ENCODE peak calls at places on chromosome 11, in four cellular contexts. O is Peyer's patch, Q is A549, H is transverse colon. E is an unnamed sample.

GRCh38 chr11:27698872-27699241 is 1.4 kb downstream of the BDNF start:
- DNase-seq in O (peak; percentile 78), Q (peak; percentile 88), H (peak; percentile 66), E (peak; percentile 85)

GRCh38 chr11:7657306-7658025 is 15.8 kb downstream of the CYB5R2 start:
- DNase-seq in O (peak; percentile 67), Q (peak; percentile 49), H (peak; percentile 64), E (peak; percentile 51)

GRCh38 chr11:76632492-76632891 is 38.1 kb downstream of the LRRC32 start:
- DNase-seq in O (no peak), Q (no peak), H (no peak), E (no peak)

GRCh38 chr11:108967571-108967970 is 302.7 kb downstream of the DDX10 start:
- DNase-seq in O (no peak), Q (no peak), H (no peak), E (no peak)

GRCh38 chr11:63237413-63237812 is 6.0 kb downstream of the SLC22A25 start:
- DNase-seq in O (no peak), Q (no peak), H (no peak), E (no peak)

GRCh38 chr11:116696381-116696941 is 76.3 kb downstream of the BUD13 start:
- DNase-seq in O (peak; percentile 26), Q (no peak), H (no peak), E (no peak)

GRCh38 chr11:87722756-87723599 is 452.3 kb downstream of the RAB38 start:
- DNase-seq in O (no peak), Q (no peak), H (peak; percentile 40), E (no peak)

GRCh38 chr11:71192629-71193028 is 59.7 kb downstream of the SHANK2 start:
- DNase-seq in O (no peak), Q (no peak), H (no peak), E (no peak)

GRCh38 chr11:2681408-2682145 is 18.2 kb downstream of the KCNQ1OT1 start:
- DNase-seq in O (peak; percentile 20), Q (no peak), H (no peak), E (no peak)

GRCh38 chr11:114088836-114089235 is 29.3 kb downstream of the ZBTB16 start:
- DNase-seq in O (no peak), Q (no peak), H (no peak), E (no peak)

GRCh38 chr11:16745950-16746349 is 7.5 kb downstream of the C11orf58 start:
- DNase-seq in O (no peak), Q (no peak), H (no peak), E (no peak)

GRCh38 chr11:78379039-78379670 is 38.5 kb downstream of the GAB2 start:
- DNase-seq in O (no peak), Q (no peak), H (no peak), E (no peak)

GRCh38 chr11:1573077-1573846 is 1.2 kb upstream of the DUSP8 start:
- DNase-seq in O (peak; percentile 80), Q (no peak), H (peak; percentile 71), E (peak; percentile 51)

GRCh38 chr11:48154162-48154561 is 62.4 kb upstream of the OR4B1 start:
- DNase-seq in O (no peak), Q (no peak), H (no peak), E (no peak)

GRCh38 chr11:19345848-19346681 is 105.3 kb upstream of the E2F8 start:
- DNase-seq in O (no peak), Q (peak; percentile 21), H (no peak), E (peak; percentile 81)

GRCh38 chr11:72642815-72643511 is 31.3 kb downstream of the PDE2A start:
- DNase-seq in O (peak; percentile 79), Q (peak; percentile 80), H (peak; percentile 63), E (peak; percentile 29)

GRCh38 chr11:94909371-94909820 is 64.0 kb downstream of the CWC15 start:
- DNase-seq in O (no peak), Q (no peak), H (no peak), E (no peak)

GRCh38 chr11:43410394-43410793 is 51.7 kb downstream of the TTC17 start:
- DNase-seq in O (no peak), Q (no peak), H (peak; percentile 29), E (no peak)

GRCh38 chr11:103053997-103054396 is 38.0 kb downstream of the DCUN1D5 start:
- DNase-seq in O (no peak), Q (no peak), H (no peak), E (no peak)

GRCh38 chr11:132312616-132313210 is 942.3 kb downstream of the NTM start:
- DNase-seq in O (no peak), Q (no peak), H (no peak), E (peak; percentile 5)

GRCh38 chr11:44454686-44455085 is 110.8 kb upstream of the CD82 start:
- DNase-seq in O (no peak), Q (no peak), H (no peak), E (no peak)

DNA sequence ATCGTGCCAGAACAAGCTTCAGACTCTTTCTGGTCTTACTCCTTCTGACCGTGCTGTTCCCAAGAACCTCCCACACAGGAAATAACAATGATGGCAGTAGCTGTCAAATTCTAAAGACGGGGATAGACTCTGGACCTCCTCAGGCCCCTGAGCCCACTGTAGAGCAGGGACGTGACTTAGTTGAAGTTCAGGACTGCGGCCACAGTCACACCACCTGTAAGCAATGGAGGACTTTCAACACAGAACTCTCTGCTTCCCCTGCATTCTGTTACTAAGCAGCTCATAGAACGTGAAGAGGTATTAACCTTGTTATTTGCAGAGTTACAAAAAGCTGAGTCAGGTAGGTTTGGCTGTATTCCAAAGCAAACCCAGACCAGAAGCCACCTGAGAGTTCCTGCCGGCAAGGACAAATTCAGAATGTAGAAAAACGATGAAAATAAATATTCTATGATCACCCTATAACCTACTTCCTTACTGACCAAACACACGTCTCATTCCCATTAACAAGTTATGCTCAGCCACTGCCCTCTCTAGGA is 12.7 kb downstream of the TMEM45B start:
- DNase-seq in O (no peak), Q (no peak), H (no peak), E (peak; percentile 54)
- TF ChIP-seq POLR2A in O (peak; percentile 19), Q (no peak), H (no peak), E (peak; percentile 74)

GRCh38 chr11:123351375-123351774 is 78.7 kb upstream of the GRAMD1B start:
- DNase-seq in O (no peak), Q (no peak), H (no peak), E (no peak)
- H3K27ac ChIP-seq in O (no peak overlapping the region), Q (no peak overlapping the region), H (no peak overlapping the region), E (no peak overlapping the region)

GRCh38 chr11:118901494-118902335 is 18.0 kb downstream of the CXCR5 start:
- DNase-seq in O (peak; percentile 51), Q (no peak), H (no peak), E (no peak)
- TF ChIP-seq CTCF in O (no peak), Q (peak; percentile 12), H (no peak), E (no peak)

GRCh38 chr11:65013130-65013691 is 749 bp upstream of the ARL2 start:
- DNase-seq in O (peak; percentile 95), Q (peak; percentile 94), H (peak; percentile 96), E (peak; percentile 89)

GRCh38 chr11:65016705-65017104 is 2.7 kb downstream of the ARL2 start:
- DNase-seq in O (no peak), Q (no peak), H (no peak), E (no peak)

GRCh38 chr11:65017927-65018326 is 4.0 kb downstream of the ARL2 start:
- DNase-seq in O (no peak), Q (no peak), H (no peak), E (no peak)

GRCh38 chr11:65014146-65014960 is at the start of gene ARL2:
- DNase-seq in O (peak; percentile 91), Q (peak; percentile 91), H (no peak), E (peak; percentile 36)

DNA sequence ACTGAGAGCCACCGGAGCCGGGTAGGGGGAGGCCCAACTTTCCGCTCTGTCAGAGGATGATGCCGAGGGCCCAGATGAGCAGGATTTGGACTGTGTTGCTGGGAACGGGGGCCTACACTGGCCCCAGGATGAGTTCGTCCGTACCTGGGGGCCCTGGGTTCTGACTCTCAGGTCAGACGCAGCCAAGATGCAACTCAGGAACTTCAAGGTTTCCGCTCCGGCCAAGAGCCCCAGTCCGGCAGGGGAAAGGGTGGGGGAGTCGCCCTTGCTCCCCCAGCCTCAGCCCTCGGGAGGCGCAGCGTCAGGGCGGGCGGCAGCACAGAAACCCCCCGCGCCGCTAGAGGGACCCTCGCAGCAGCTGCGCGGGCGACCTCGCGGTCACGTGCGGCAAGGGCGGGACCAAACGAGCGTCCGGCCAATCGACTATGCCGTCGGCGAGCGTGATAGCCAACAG is 241 bp upstream of the ARL2 start:
- DNase-seq in O (peak; percentile 94), Q (no peak), H (peak; percentile 92), E (peak; percentile 90)
- TF ChIP-seq POLR2A in O (peak; percentile 70), Q (peak; percentile 41), H (peak; percentile 75), E (no peak)

GRCh38 chr11:32082346-32082986 is 8.4 kb upstream of the RCN1 start:
- DNase-seq in O (no peak), Q (no peak), H (no peak), E (no peak)
- H3K27ac ChIP-seq in O (no peak overlapping the region), Q (no peak overlapping the region), H (no peak overlapping the region), E (no peak overlapping the region)

DNA sequence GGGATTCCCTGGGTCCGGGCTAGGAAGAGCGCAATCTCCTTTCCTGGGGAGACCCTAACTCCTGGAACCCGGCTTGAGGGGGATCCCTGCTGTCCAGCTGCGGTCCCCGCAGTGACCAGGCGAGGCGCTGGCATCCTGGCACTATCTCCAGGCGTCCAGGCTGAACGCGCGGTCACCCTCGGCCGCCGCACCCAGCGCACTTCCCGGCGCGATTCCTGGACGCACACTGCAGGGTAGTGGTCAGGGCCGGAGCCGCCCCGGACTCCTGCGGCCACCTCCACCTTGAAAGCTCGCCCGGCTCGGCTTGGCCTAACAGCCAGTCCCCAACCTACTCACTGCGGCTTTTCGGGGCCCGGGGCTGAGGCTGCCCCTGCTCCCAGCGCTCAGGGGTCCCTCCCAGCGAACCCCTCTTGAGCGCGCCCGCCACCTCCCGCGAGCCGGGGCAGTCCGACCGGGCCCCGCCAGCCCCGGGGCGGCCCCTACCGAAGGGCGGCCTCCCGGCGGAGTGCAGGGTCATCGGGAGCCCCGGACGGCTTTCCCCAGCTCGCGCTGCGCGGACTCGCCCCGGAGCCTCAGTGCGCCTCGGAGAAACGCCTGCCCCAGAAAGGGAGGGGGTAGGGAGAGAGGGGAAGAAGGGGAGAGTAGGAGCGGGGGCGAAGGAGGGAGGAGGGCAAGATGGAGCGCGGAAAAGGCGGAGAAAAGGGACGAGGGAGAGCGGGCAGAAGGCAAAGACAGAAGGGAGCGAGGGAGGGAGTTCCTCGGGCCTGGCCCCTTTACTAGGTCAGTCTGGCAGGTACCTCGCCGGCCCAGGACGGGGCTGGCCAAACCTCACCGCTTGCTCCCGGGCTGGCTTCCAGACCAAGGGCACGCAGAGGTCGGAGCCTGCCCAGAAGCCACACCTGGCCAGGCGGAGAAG is 1.0 kb downstream of the POU2AF3 start:
- DNase-seq in O (peak; percentile 85), Q (peak; percentile 58), H (peak; percentile 73), E (peak; percentile 85)
- TF ChIP-seq CTCF in O (peak; percentile 7), Q (peak; percentile 37), H (peak; percentile 81), E (peak; percentile 78)

DNA sequence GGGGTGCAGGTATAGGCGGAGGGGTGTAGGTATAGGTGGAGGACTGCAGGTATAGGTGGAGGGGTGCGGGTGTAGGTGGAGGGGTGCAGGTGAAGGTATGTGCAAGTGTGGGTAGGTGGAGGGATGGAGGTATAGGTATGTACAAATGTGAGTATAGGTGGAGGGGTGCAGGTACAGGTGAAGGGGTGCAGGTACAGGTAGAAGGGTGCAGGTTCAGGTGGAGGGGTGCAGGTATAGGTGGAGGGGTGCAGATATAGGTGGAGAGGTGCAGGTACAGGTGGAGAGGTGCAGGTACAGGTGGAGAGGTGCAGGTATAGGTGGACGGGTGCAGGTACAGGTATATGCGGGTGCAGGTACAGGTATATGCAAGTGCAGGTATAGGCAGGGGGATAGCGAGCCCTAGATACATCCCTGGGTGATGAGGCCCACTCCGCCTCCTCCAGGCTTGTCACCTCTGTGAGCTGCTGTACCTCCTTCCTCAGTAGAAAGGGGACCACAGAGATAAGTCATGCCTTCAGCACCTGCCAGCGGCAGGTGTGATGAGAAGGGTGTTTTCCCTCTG is 17.2 kb downstream of the LINC01488 start:
- DNase-seq in O (no peak), Q (no peak), H (no peak), E (no peak)
- TF ChIP-seq POLR2A in O (no peak), Q (no peak), H (no peak), E (no peak)